ENCODE peak calls at places on chromosomes 12 and 14, in four cellular contexts. G is mesenchymal stem cell, U is neuronal stem cell, M is IMR-90. L is an unnamed sample.

GRCh38 chr12:47079365-47079893 is at the start of gene PCED1B:
- DNase-seq in G (peak), U (peak), M (peak), L (peak)

GRCh38 chr14:21987937-21988336 is 314.3 kb upstream of the OR4E1 start:
- DNase-seq in G (peak), U (peak), M (peak), L (peak)

GRCh38 chr12:127041985-127042625 is 1224.9 kb upstream of the TMEM132C start:
- DNase-seq in G (no peak), U (no peak), M (no peak), L (no peak)

GRCh38 chr14:54730156-54730961 is 163.4 kb downstream of the SAMD4A start:
- DNase-seq in G (peak), U (no peak), M (peak), L (no peak)

GRCh38 chr12:52360663-52361271 is 6.5 kb downstream of the KRT85 start:
- DNase-seq in G (no peak), U (no peak), M (no peak), L (no peak)

GRCh38 chr12:107818984-107819383 is 44.5 kb downstream of the ASCL4 start:
- DNase-seq in G (no peak), U (no peak), M (peak), L (no peak)

GRCh38 chr14:54893151-54893760 is 9.4 kb downstream of the GCH1 start:
- DNase-seq in G (peak), U (no peak), M (peak), L (peak)

GRCh38 chr14:59897757-59898383 is 22.1 kb upstream of the LRRC9 start:
- DNase-seq in G (no peak), U (no peak), M (no peak), L (peak)

GRCh38 chr14:71591929-71592328 is 340.3 kb upstream of the RGS6 start:
- DNase-seq in G (peak), U (no peak), M (peak), L (no peak)

GRCh38 chr12:98533723-98534251 is 18.4 kb downstream of the TMPO start:
- DNase-seq in G (peak), U (no peak), M (peak), L (peak)

GRCh38 chr12:42792265-42792664 is 202.7 kb upstream of the PRICKLE1 start:
- DNase-seq in G (no peak), U (no peak), M (no peak), L (no peak)

GRCh38 chr12:15928345-15928744 is 17.2 kb downstream of the DERA start:
- DNase-seq in G (peak), U (no peak), M (peak), L (peak)

GRCh38 chr12:57469334-57470164 is 10.0 kb downstream of the GLI1 start:
- DNase-seq in G (no peak), U (no peak), M (no peak), L (no peak)

GRCh38 chr14:93949511-93950075 is 22.4 kb downstream of the FAM181A start:
- DNase-seq in G (no peak), U (no peak), M (peak), L (no peak)

GRCh38 chr12:88167384-88167783 is 25.3 kb downstream of the TMTC3 start:
- DNase-seq in G (no peak), U (no peak), M (no peak), L (no peak)

GRCh38 chr12:59444932-59445331 is 150.9 kb upstream of the SLC16A7 start:
- DNase-seq in G (no peak), U (no peak), M (peak), L (peak)

GRCh38 chr12:13211859-13212664 is 15.5 kb downstream of the EMP1 start:
- DNase-seq in G (peak), U (peak), M (peak), L (peak)

GRCh38 chr12:16359512-16360491 is 12.4 kb downstream of the MGST1 start:
- DNase-seq in G (peak), U (peak), M (peak), L (peak)

GRCh38 chr12:16189849-16190248 is 87.6 kb downstream of the SLC15A5 start:
- DNase-seq in G (no peak), U (no peak), M (peak), L (no peak)

GRCh38 chr12:124174949-124175348 is 119.9 kb upstream of the RFLNA start:
- DNase-seq in G (peak), U (no peak), M (no peak), L (no peak)

GRCh38 chr12:124175731-124176130 is 119.2 kb upstream of the RFLNA start:
- DNase-seq in G (no peak), U (no peak), M (no peak), L (no peak)

GRCh38 chr12:124173692-124174091 is 121.2 kb upstream of the RFLNA start:
- DNase-seq in G (no peak), U (no peak), M (no peak), L (no peak)

GRCh38 chr12:124172646-124173045 is 122.2 kb upstream of the RFLNA start:
- DNase-seq in G (no peak), U (no peak), M (no peak), L (no peak)

DNA sequence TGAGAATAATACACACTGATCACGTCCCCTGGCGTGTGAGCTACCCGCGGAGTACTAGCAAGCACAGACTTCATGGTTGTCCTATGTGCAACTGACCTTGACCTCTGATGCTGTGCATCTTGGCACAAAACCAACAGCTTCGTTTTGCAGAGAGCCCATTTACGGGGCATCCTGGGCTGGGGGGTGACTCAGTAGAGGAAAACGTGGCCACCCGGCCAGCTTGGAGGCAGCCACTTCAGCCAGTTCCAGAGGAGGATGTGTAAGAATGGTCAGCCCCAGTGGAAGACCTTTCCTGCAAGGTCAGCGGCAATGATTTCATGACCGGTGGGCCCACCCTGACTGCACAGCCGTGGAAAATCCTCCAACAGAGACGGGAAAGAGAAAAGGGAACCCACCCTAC is 120.5 kb upstream of the RFLNA start:
- DNase-seq in G (peak), U (no peak), M (no peak), L (no peak)
- H3K4ac ChIP-seq in G (no peak), U (no peak), M (no peak), L (no peak)

GRCh38 chr12:50507474-50507838 is 2.7 kb downstream of the DIP2B start:
- DNase-seq in G (no peak), U (no peak), M (no peak), L (no peak)

GRCh38 chr12:50507930-50508329 is 3.1 kb downstream of the DIP2B start:
- DNase-seq in G (no peak), U (no peak), M (no peak), L (no peak)

GRCh38 chr12:50509009-50509663 is 4.4 kb downstream of the DIP2B start:
- DNase-seq in G (no peak), U (no peak), M (no peak), L (no peak)

GRCh38 chr12:50506753-50507473 is 2.1 kb downstream of the DIP2B start:
- DNase-seq in G (peak), U (no peak), M (no peak), L (no peak)

GRCh38 chr12:50508420-50508819 is 3.6 kb downstream of the DIP2B start:
- DNase-seq in G (no peak), U (no peak), M (no peak), L (no peak)
- H3K4ac ChIP-seq in G (no peak), U (no peak), M (no peak), L (no peak)

DNA sequence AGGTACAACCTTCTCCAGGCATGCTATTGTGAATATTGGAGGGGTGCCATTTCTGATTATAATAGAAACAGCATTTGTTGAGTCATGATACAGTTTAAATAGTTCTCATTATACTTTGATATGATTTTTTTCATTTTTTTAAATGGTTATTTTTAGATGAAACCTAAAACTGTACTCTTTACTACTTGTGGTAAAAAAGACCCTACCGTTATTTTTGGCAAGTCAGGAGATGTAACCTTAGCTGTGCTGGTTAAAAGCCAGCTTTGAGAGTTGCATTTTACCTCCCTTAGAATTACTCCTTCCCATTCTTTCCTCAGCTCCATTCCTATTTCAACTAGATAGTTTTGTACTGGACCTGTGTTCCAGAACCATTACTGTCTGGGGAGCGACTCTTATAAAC is 91.9 kb downstream of the RAD51B start:
- DNase-seq in G (no peak), U (no peak), M (peak), L (no peak)
- H3K4ac ChIP-seq in G (no peak), U (no peak), M (no peak), L (no peak)

DNA sequence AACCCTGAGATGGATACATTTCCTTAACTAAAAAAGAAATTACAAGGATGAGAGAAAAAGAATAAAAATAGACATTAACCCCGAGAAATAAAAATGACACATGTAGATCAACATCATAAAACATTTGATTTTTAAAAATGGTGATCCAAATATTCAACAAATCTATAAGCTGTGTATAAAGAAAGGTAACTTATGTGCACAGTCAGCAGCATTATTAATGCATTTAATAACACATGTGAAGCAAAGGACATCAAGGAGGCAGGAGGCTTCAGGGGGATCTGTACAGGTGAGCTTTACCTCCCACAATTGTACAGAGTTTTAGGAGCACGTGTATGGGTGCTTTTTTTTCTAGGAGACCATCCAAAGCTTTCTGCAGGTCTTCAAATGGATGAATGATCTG is 76.1 kb downstream of the MED13L start:
- DNase-seq in G (no peak), U (no peak), M (no peak), L (no peak)
- H3K4ac ChIP-seq in G (no peak), U (no peak), M (no peak), L (no peak)

GRCh38 chr14:61514006-61514830 is 181.1 kb upstream of the HIF1A start:
- DNase-seq in G (no peak), U (no peak), M (peak), L (no peak)
- H3K4ac ChIP-seq in G (no peak), U (no peak), M (peak), L (no peak)

DNA sequence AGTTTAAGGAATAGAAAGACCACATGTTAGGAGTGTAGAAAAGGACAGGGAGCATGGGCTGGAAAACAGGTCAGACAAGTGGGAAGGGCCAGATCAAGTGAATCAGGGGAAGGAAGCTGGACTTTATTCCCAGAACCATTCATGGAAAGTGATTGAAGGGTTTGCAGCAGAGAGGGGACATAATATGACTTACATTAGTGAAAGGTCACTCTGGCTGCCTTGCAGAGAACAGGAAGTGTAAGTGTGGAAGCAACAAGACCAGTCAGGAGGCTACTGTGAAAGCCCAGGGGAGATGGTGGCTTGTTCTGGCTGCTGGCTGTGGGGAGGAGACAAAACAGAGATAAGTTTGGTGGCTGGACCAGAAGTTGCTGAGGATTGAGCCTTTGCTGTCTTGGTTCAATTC is 69.1 kb downstream of the VCPKMT start:
- DNase-seq in G (no peak), U (no peak), M (no peak), L (peak)
- H3K4ac ChIP-seq in G (no peak), U (no peak), M (peak), L (peak)

DNA sequence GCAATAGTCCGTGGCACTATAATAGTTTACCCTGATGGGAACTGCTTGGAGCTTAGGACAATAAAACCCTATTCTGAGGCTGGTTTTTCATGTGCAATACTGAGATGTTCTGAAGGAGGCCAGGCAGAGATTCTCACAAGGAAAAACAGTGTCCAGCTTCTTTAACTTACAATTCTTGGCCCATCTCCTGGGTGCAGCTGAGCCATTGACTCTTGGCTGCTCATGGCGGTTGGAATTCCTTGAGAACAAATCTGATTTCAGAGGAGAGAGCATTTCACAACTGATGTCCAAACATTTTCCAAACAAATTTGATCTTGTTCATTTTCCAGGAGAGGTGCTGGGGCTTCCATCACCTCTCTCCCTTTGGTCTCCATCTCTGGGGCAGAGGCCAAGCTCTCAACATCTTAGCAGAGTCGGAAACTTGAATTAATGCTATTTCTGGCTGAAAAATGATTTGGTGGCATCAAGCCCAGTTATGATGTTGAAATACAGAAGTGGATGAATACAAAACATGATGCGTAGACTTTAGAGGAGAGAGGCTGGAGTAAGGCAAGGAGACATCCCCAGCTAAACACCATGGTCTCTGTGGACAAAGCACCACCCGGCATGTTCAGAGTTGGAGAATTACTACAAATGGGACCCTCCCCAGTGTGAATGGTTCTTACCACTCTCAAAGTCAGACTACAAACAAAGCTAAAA is 593.0 kb downstream of the VRK1 start:
- DNase-seq in G (no peak), U (no peak), M (no peak), L (no peak)
- H3K4ac ChIP-seq in G (no peak), U (no peak), M (no peak), L (no peak)

L was measured in mesendoderm.